ENCODE peak calls at places on chromosome 3, in five cellular contexts. Z, C, L, G and R are unnamed samples.
A peak's percentile ranks its signal among the peaks of the same experiment; 100 is the strongest.

GRCh38 chr3:186693843-186694242 is 23.3 kb upstream of the KNG1 start:
- DNase-seq in Z (no peak), C (no peak), L (no peak), G (no peak), R (no peak)

GRCh38 chr3:139564290-139564861 is 24.8 kb upstream of the RBP1 start:
- DNase-seq in Z (no peak), C (peak; percentile 22), L (no peak), G (peak; percentile 52), R (no peak)

GRCh38 chr3:181955566-181955965 is 243.8 kb downstream of the SOX2 start:
- DNase-seq in Z (no peak), C (no peak), L (no peak), G (no peak), R (no peak)

GRCh38 chr3:51933471-51934138 is 8.1 kb downstream of the RRP9 start:
- DNase-seq in Z (no peak), C (no peak), L (no peak), G (no peak), R (no peak)

GRCh38 chr3:120432105-120432860 is 18.5 kb downstream of the FSTL1 start:
- DNase-seq in Z (no peak), C (no peak), L (no peak), G (peak; percentile 18), R (no peak)

GRCh38 chr3:30913176-30913575 is 18.7 kb upstream of the GADL1 start:
- DNase-seq in Z (no peak), C (no peak), L (no peak), G (no peak), R (no peak)

GRCh38 chr3:124563376-124563775 is 166.9 kb upstream of the UMPS start:
- DNase-seq in Z (no peak), C (no peak), L (no peak), G (no peak), R (no peak)

GRCh38 chr3:197372076-197372661 is 73.8 kb upstream of the DLG1 start:
- DNase-seq in Z (no peak), C (no peak), L (no peak), G (peak; percentile 90), R (peak; percentile 41)

GRCh38 chr3:192611411-192611810 is 115.9 kb downstream of the FGF12 start:
- DNase-seq in Z (no peak), C (no peak), L (no peak), G (no peak), R (no peak)

GRCh38 chr3:50373146-50373864 is 14.0 kb upstream of the TMEM115 start:
- DNase-seq in Z (no peak), C (no peak), L (no peak), G (no peak), R (no peak)

GRCh38 chr3:114714237-114714636 is 420.4 kb downstream of the TIGIT start:
- DNase-seq in Z (no peak), C (no peak), L (no peak), G (no peak), R (no peak)

GRCh38 chr3:138089091-138089490 is 26.3 kb downstream of the DZIP1L start:
- DNase-seq in Z (no peak), C (no peak), L (no peak), G (no peak), R (no peak)

GRCh38 chr3:161852744-161853143 is 356.1 kb downstream of the OTOL1 start:
- DNase-seq in Z (no peak), C (no peak), L (no peak), G (no peak), R (no peak)

GRCh38 chr3:161854232-161854771 is 357.7 kb downstream of the OTOL1 start:
- DNase-seq in Z (no peak), C (peak; percentile 42), L (peak; percentile 9), G (peak; percentile 29), R (no peak)

DNA sequence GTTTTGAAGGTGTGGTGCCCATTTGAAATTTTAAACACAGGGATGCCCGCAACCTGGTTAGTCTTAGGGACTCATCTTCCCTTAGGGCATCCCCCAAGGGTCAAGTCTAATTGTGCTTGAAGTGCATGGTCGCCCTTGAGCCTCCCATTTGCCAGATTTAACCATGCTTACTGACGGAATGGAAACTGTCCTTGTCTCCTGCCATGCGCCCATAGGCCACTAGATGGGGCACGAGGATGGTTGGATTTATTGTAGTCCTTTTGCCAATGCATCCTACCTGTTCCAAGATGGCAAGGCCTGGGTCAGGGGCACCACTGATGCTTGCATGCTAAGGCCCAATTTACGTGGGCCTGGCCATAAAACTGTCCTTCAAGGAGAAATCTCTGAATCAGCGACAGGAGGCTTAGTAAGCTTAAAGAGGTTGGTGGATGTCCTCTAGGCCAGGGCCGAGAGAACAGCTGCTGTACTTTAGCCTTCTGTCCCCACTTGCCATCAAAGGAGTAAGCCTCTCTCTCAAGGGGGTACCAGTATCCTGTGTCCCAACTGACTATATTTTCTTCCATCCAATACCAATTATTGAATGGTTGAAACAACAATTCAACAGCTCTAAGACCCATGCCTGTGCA is 355.4 kb downstream of the OTOL1 start:
- DNase-seq in Z (no peak), C (peak; percentile 77), L (peak; percentile 41), G (peak; percentile 70), R (no peak)
- TF ChIP-seq CTCF in Z (peak; percentile 73), C (peak; percentile 86), L (peak; percentile 97), G (peak; percentile 74), R (peak; percentile 57)

GRCh38 chr3:157129782-157130137 is 30.2 kb downstream of the CCNL1 start:
- DNase-seq in Z (no peak), C (peak; percentile 14), L (no peak), G (no peak), R (no peak)

GRCh38 chr3:157132341-157132740 is 27.6 kb downstream of the CCNL1 start:
- DNase-seq in Z (no peak), C (no peak), L (no peak), G (no peak), R (no peak)

GRCh38 chr3:157130138-157130880 is 29.6 kb downstream of the CCNL1 start:
- DNase-seq in Z (peak; percentile 45), C (peak; percentile 79), L (peak; percentile 43), G (peak; percentile 89), R (peak; percentile 76)

GRCh38 chr3:157131861-157132260 is 28.1 kb downstream of the CCNL1 start:
- DNase-seq in Z (no peak), C (no peak), L (no peak), G (no peak), R (no peak)

GRCh38 chr3:157130881-157131251 is 29.1 kb downstream of the CCNL1 start:
- DNase-seq in Z (no peak), C (no peak), L (no peak), G (no peak), R (no peak)
- TF ChIP-seq CTCF in Z (no peak), C (peak; percentile 9), L (no peak), G (no peak), R (no peak)

GRCh38 chr3:12822725-12823373 is 18.5 kb downstream of the RPL32 start:
- DNase-seq in Z (no peak), C (no peak), L (no peak), G (no peak), R (no peak)
- TF ChIP-seq CTCF in Z (no peak), C (peak; percentile 35), L (peak; percentile 44), G (peak; percentile 16), R (peak; percentile 5)

GRCh38 chr3:152229692-152230091 is 39.0 kb upstream of the MBNL1 start:
- DNase-seq in Z (no peak), C (no peak), L (no peak), G (no peak), R (no peak)
- TF ChIP-seq CTCF in Z (peak; percentile 65), C (no peak), L (no peak), G (no peak), R (peak; percentile 22)

DNA sequence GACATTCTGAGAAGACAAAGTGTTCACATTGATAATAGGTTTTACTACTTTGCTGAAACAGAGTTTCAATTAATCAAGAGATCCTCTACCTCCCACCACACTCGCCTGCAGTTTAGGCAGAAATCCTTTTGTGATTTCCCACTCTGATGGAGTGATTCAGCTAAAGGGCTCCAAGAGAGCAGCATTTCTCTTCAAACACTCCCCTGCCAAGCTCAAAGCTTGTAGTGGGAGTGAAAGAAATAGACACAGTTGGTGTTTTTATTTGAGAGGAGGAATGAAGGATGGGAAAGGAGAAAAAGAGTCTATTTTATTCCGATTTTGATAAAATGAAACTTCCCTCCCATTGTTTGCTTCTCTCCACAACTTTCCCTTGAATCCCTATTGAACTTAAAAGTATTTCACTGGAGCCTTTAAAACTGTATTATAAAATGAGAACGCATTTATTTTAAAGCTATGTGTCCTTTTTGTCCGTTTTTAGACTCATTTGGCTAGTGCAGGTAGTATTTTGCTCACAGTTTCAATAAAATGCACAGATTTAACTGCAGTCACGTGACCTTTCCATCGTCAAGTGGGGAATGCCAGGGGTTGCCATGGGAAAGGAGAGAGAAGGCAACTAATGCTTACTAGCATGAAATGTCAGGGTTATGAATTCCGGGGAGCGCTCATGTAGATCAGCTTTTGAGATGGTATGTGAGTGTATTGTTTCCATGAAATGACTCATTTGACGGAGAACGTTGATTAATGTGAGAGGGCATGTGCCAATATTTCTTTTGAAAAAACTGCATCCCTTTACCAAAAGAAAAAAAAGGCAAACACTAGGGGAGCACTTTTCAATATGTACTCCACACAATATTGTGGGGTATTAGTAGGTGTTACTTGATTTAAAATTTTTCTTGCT is 7.7 kb upstream of the OSBPL11 start:
- DNase-seq in Z (no peak), C (no peak), L (no peak), G (no peak), R (no peak)
- TF ChIP-seq CTCF in Z (no peak), C (no peak), L (no peak), G (no peak), R (no peak)

DNA sequence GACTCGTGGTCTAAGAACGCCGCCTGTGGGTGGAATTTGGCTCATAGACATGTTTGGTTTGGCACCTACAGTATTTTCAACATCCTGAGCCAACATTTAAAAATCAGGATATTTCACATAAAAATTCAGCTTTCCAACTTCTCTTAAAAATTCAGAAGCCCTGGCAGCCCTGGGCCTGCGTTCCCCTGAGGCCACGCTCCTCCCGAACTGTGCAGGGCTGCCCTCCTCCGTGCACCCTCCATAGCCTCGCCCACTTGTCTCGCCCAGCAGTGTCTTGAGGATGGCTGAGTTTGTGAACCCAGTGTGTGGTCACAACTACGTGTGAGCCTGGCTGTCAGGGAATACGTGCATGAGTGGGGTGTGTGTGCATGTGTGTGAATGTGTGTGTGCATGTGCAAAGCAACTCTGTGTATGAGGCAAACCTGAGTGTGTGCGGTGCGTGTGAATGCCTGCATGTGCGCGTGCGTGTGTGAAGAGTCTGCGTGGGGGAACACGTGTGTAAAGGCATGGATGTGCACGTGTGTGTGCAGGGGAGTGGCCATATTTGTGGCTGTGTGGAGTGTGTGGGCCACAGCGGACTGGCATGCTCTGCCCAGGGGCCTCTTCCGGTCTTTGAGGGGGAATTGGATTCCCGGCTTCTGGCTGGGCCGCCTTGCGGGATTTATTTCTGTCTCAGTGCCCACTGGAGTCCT is 30.9 kb downstream of the PTH1R start:
- DNase-seq in Z (no peak), C (no peak), L (no peak), G (no peak), R (peak; percentile 87)
- TF ChIP-seq CTCF in Z (peak; percentile 30), C (no peak), L (no peak), G (no peak), R (peak; percentile 40)

GRCh38 chr3:46907960-46908293 is 30.4 kb downstream of the PTH1R start:
- DNase-seq in Z (no peak), C (no peak), L (no peak), G (no peak), R (no peak)
- TF ChIP-seq CTCF in Z (no peak), C (no peak), L (no peak), G (no peak), R (no peak)